ENCODE peak calls at places on chromosomes 12 and 14, in six cellular contexts. F, N, X, T, B and E are unnamed samples.

GRCh38 chr14:69246331-69246730 is 13.6 kb upstream of the GALNT16 start:
- DNase-seq in N (no peak), B (no peak), F (no peak), T (no peak), X (no peak), E (no peak)

GRCh38 chr14:67137744-67138371 is 51.4 kb upstream of the GARIN2 start:
- DNase-seq in T (peak; percentile 11), F (no peak), X (peak; percentile 21), N (no peak), B (no peak), E (no peak)

GRCh38 chr14:74514471-74514932 is 20.9 kb downstream of the ISCA2 start:
- DNase-seq in T (no peak), F (peak; percentile 86), N (no peak), X (no peak), B (no peak), E (no peak)

GRCh38 chr12:109715310-109716091 is 1.9 kb downstream of the FAM222A start:
- DNase-seq in B (no peak), F (peak; percentile 76), N (no peak), T (no peak), X (peak; percentile 42), E (no peak)

GRCh38 chr12:753401-754237 is 1.2 kb downstream of the WNK1 start:
- DNase-seq in N (peak; percentile 50), T (peak; percentile 57), X (peak; percentile 54), B (no peak), F (peak; percentile 87), E (peak; percentile 45)

GRCh38 chr12:41893491-41893890 is 251.2 kb downstream of the GXYLT1 start:
- DNase-seq in X (no peak), F (no peak), B (no peak), T (no peak), N (no peak), E (no peak)

GRCh38 chr12:130286741-130287140 is 50.9 kb upstream of the PIWIL1 start:
- DNase-seq in X (no peak), B (no peak), T (no peak), F (no peak), N (no peak), E (no peak)

GRCh38 chr12:29158364-29158763 is 9.3 kb downstream of the FAR2 start:
- DNase-seq in N (no peak), T (no peak), B (no peak), F (no peak), X (no peak), E (no peak)

GRCh38 chr12:3116106-3116898 is 39.1 kb downstream of the TSPAN9 start:
- DNase-seq in T (no peak), X (no peak), N (peak; percentile 28), B (no peak), F (no peak), E (no peak)

GRCh38 chr12:3187846-3188755 is 110.9 kb downstream of the TSPAN9 start:
- DNase-seq in B (no peak), T (no peak), X (no peak), F (no peak), N (no peak), E (no peak)

GRCh38 chr12:62113366-62114011 is 146.7 kb upstream of the USP15 start:
- DNase-seq in N (peak; percentile 49), F (no peak), X (no peak), B (no peak), T (no peak), E (no peak)

GRCh38 chr14:99612737-99613330 is 8.8 kb upstream of the CCDC85C start:
- DNase-seq in T (no peak), B (no peak), X (no peak), F (no peak), N (no peak), E (no peak)

GRCh38 chr12:104720346-104721064 is 237.6 kb downstream of the SLC41A2 start:
- DNase-seq in F (peak; percentile 63), X (no peak), B (no peak), N (no peak), T (no peak), E (peak; percentile 82)

GRCh38 chr12:50222275-50222783 is 55.2 kb upstream of the CERS5 start:
- DNase-seq in T (peak; percentile 50), N (peak; percentile 74), F (no peak), X (peak; percentile 73), B (peak; percentile 87), E (no peak)

GRCh38 chr14:103534576-103535061 is 5.6 kb downstream of the TRMT61A start:
- DNase-seq in X (no peak), T (no peak), B (no peak), N (no peak), F (no peak), E (no peak)

GRCh38 chr14:51070732-51071131 is 24.2 kb downstream of the TRIM9 start:
- DNase-seq in X (no peak), N (no peak), T (no peak), B (no peak), F (no peak), E (no peak)

GRCh38 chr14:65478017-65478416 is 65.5 kb downstream of the FUT8 start:
- DNase-seq in N (no peak), T (no peak), F (no peak), X (no peak), B (no peak), E (no peak)

GRCh38 chr14:68623307-68623706 is 169.6 kb downstream of the ZFP36L1 start:
- DNase-seq in N (no peak), F (no peak), T (no peak), X (no peak), B (no peak), E (no peak)

GRCh38 chr12:63822352-63822751 is 22.1 kb upstream of the SRGAP1 start:
- DNase-seq in N (no peak), B (no peak), T (no peak), F (no peak), X (no peak), E (no peak)

GRCh38 chr12:4997939-4998338 is 45.7 kb upstream of the KCNA5 start:
- DNase-seq in N (no peak), F (peak; percentile 87), X (peak; percentile 26), B (peak; percentile 24), T (no peak), E (no peak)

GRCh38 chr12:50734409-50735263 is 29.3 kb upstream of the ATF1 start:
- DNase-seq in B (peak; percentile 12), N (peak; percentile 51), T (peak; percentile 64), F (no peak), X (peak; percentile 52), E (no peak)

GRCh38 chr14:31465113-31465512 is 7.8 kb upstream of the DTD2 start:
- DNase-seq in F (no peak), T (no peak), B (no peak), X (no peak), N (no peak), E (no peak)

GRCh38 chr14:101111620-101112290 is 208.2 kb upstream of the RTL1 start:
- DNase-seq in B (no peak), N (no peak), X (no peak), T (no peak), F (peak; percentile 70), E (no peak)

GRCh38 chr12:132534076-132534475 is 44.1 kb downstream of the FBRSL1 start:
- DNase-seq in B (no peak), X (no peak), F (no peak), T (no peak), N (no peak), E (no peak)

GRCh38 chr12:132536102-132536876 is 46.3 kb downstream of the FBRSL1 start:
- DNase-seq in B (no peak), N (no peak), T (no peak), F (no peak), X (no peak), E (no peak)

GRCh38 chr12:132533584-132533958 is 43.6 kb downstream of the FBRSL1 start:
- DNase-seq in N (no peak), X (no peak), T (no peak), B (no peak), F (no peak), E (no peak)

GRCh38 chr12:132537049-132537448 is 47.1 kb downstream of the FBRSL1 start:
- DNase-seq in X (no peak), B (no peak), T (no peak), N (no peak), F (no peak), E (no peak)

GRCh38 chr12:132535046-132535445 is 45.1 kb downstream of the FBRSL1 start:
- DNase-seq in N (no peak), F (no peak), T (no peak), X (no peak), B (no peak), E (no peak)
- H3K9me3 ChIP-seq in N (peaks cover 56% of the 10 kb centered on the region), F (no peaks in the 10 kb centered on the region), T (no peaks in the 10 kb centered on the region), X (peaks cover 58% of the 10 kb centered on the region), B (no peaks in the 10 kb centered on the region), E (no peaks in the 10 kb centered on the region)

GRCh38 chr12:68111995-68112394 is 47.5 kb downstream of the IFNG start:
- DNase-seq in F (no peak), T (no peak), N (no peak), B (no peak), X (no peak), E (no peak)

GRCh38 chr12:68106660-68107059 is 52.9 kb downstream of the IFNG start:
- DNase-seq in T (no peak), N (no peak), B (no peak), F (no peak), X (no peak), E (no peak)

GRCh38 chr12:68109001-68109400 is 50.5 kb downstream of the IFNG start:
- DNase-seq in X (no peak), T (no peak), F (no peak), B (no peak), N (no peak), E (no peak)

GRCh38 chr12:68106160-68106559 is 53.4 kb downstream of the IFNG start:
- DNase-seq in B (no peak), T (no peak), N (no peak), X (no peak), F (no peak), E (no peak)

GRCh38 chr12:68109444-68110217 is 49.9 kb downstream of the IFNG start:
- DNase-seq in X (no peak), N (no peak), F (no peak), T (no peak), B (no peak), E (no peak)
- H3K27ac ChIP-seq in X (no peak overlapping the region), N (no peak overlapping the region), F (no peak overlapping the region), T (no peak overlapping the region), B (no peak overlapping the region), E (no peak overlapping the region)

DNA sequence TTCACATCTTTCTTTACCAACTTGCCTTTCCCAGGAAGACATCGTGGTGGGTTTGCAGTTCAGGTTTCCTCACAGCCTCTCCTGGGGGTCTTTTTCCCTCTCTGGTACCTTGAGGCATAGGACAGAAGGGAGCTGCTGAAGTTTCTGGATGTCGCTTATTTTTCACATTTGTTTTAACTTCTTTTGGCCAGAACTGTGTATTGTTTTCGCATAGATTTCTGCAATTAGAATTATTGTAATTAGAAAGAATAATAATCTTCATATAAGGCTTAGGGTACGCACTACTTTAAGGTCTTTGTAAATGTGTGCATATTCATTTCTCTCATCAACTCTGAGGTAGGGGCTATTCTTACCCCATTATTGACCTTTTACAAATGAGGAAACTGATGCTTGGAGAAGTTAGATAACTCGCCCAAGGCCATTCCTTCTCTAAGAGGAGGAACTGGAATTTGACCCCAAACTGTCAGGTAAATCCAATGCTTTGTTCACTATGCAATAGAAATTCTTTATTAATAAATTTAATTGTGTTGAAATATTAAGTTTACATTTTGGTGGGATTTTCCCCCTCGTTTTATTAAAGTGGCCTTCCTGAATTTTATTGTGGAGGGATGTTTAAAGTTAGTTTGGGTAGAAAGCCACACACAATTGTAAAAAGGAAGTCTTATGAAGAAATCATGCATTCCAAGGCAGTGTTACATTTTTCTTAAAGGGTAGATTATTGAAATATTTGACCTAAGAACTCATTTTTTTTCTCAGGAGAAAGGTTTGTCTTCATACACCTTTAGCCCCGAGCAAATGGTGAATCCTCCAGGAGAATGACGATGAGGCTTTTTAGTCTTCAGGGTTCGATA is 12.1 kb upstream of the SLC38A2 start:
- DNase-seq in N (no peak), F (no peak), X (no peak), B (no peak), T (no peak), E (no peak)
- H3K4me1 ChIP-seq in N (peaks cover 16% of the 10 kb centered on the region), F (peaks cover 2% of the 10 kb centered on the region), X (peaks cover 56% of the 10 kb centered on the region), B (peaks cover 69% of the 10 kb centered on the region), T (peaks cover 59% of the 10 kb centered on the region), E (peaks cover 5% of the 10 kb centered on the region)

GRCh38 chr12:58000499-58000898 is 59.1 kb downstream of the ATP23 start:
- DNase-seq in T (no peak), B (no peak), X (no peak), F (no peak), N (no peak), E (no peak)
- H3K9me3 ChIP-seq in T (no peaks in the 10 kb centered on the region), B (peaks cover 5% of the 10 kb centered on the region), X (peaks cover 37% of the 10 kb centered on the region), F (peaks cover 17% of the 10 kb centered on the region), N (peaks cover 25% of the 10 kb centered on the region), E (peaks cover 34% of the 10 kb centered on the region)